ENCODE peak calls at places on chromosomes 11 and 22, in seven cellular contexts. One of them, this sample, is unnamed. For H3K36me3, the result is how much of the 10 kb centered on the place peaks cover.

GRCh38 chr22:46827072-46827780 is 64.8 kb downstream of the TBC1D22A start:
- DNase-seq in tibial artery: no peak
- DNase-seq in uterus: no peak
- DNase-seq in PC-9: no peak
- DNase-seq in colonic mucosa: no peak
- DNase-seq in upper lobe of left lung: no peak
- DNase-seq in tibial nerve: no peak
- DNase-seq in this sample: no peak

GRCh38 chr22:30609260-30610185 is 2.5 kb downstream of the TCN2 start:
- DNase-seq in tibial artery: no peak
- DNase-seq in uterus: peak
- DNase-seq in PC-9: peak
- DNase-seq in colonic mucosa: peak
- DNase-seq in upper lobe of left lung: peak
- DNase-seq in tibial nerve: no peak
- DNase-seq in this sample: peak

GRCh38 chr22:30204742-30205111 is 41.8 kb downstream of the LIF start:
- DNase-seq in tibial artery: peak
- DNase-seq in uterus: peak
- DNase-seq in PC-9: no peak
- DNase-seq in colonic mucosa: no peak
- DNase-seq in upper lobe of left lung: no peak
- DNase-seq in tibial nerve: no peak
- DNase-seq in this sample: no peak

GRCh38 chr11:65649656-65650546 is 12.0 kb downstream of the SIPA1 start:
- DNase-seq in tibial artery: no peak
- DNase-seq in uterus: no peak
- DNase-seq in PC-9: no peak
- DNase-seq in colonic mucosa: no peak
- DNase-seq in upper lobe of left lung: no peak
- DNase-seq in tibial nerve: no peak
- DNase-seq in this sample: peak

GRCh38 chr11:38824573-38824972 is 2226.5 kb upstream of the RAG2 start:
- DNase-seq in tibial artery: no peak
- DNase-seq in uterus: no peak
- DNase-seq in PC-9: no peak
- DNase-seq in colonic mucosa: no peak
- DNase-seq in upper lobe of left lung: no peak
- DNase-seq in tibial nerve: no peak
- DNase-seq in this sample: no peak

GRCh38 chr11:69801513-69802335 is 17.5 kb downstream of the FGF3 start:
- DNase-seq in tibial artery: no peak
- DNase-seq in uterus: no peak
- DNase-seq in PC-9: peak
- DNase-seq in colonic mucosa: peak
- DNase-seq in upper lobe of left lung: no peak
- DNase-seq in tibial nerve: no peak
- DNase-seq in this sample: no peak

GRCh38 chr22:31826443-31826842 is 72.6 kb downstream of the DEPDC5 start:
- DNase-seq in tibial artery: no peak
- DNase-seq in uterus: no peak
- DNase-seq in PC-9: no peak
- DNase-seq in colonic mucosa: no peak
- DNase-seq in upper lobe of left lung: no peak
- DNase-seq in tibial nerve: no peak
- DNase-seq in this sample: no peak

GRCh38 chr11:20154381-20154780 is 5.9 kb downstream of the DBX1 start:
- DNase-seq in tibial artery: no peak
- DNase-seq in uterus: no peak
- DNase-seq in PC-9: no peak
- DNase-seq in colonic mucosa: no peak
- DNase-seq in upper lobe of left lung: no peak
- DNase-seq in tibial nerve: no peak
- DNase-seq in this sample: no peak

GRCh38 chr22:36086629-36087254 is 58.1 kb upstream of the RBFOX2 start:
- DNase-seq in tibial artery: no peak
- DNase-seq in uterus: no peak
- DNase-seq in PC-9: no peak
- DNase-seq in colonic mucosa: no peak
- DNase-seq in upper lobe of left lung: no peak
- DNase-seq in tibial nerve: no peak
- DNase-seq in this sample: no peak

GRCh38 chr11:42631223-42631843 is 680.5 kb upstream of the API5 start:
- DNase-seq in tibial artery: no peak
- DNase-seq in uterus: no peak
- DNase-seq in PC-9: no peak
- DNase-seq in colonic mucosa: no peak
- DNase-seq in upper lobe of left lung: no peak
- DNase-seq in tibial nerve: no peak
- DNase-seq in this sample: no peak

DNA sequence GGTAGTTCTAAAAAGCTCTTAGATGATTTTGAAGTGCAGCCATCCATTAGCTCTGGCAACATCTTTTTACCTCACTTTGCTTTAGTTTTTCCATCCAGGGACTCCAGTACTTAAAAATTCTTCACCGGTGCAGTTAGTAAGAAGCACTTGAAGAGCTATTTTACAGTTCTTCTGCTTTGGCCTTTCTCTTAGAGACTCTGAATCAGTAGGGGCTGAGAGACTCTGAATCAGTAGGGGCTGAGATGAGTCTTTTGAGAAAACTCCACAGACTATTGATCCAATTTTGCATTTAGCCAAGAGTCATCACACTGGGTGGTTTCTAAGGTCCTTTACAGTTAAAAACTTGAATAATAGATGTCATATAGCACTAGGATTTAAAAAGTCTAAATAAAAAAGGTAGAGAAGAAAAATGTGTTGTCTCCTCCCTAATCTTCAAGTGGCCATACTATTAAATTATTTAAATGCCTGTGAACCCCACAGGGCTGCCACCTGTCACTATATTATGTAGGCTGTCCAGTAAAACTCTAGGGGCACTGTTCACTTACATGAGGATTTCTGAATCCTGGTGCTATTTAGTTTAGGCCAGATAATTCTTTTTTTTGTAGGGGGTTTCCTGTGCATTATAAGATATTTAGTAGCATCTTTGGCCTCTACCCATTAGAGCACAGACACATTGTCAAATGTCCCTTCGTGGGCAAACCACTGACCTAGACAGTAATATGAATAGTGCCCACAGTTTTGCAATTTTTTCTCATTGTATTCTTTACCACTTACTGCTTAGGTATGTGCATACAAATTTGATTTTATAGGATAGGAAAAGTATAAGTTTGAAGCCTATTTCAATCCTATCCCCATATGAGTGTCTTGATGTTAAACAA is 26.3 kb upstream of the HIKESHI start:
- DNase-seq in tibial artery: no peak
- DNase-seq in uterus: no peak
- DNase-seq in PC-9: no peak
- DNase-seq in colonic mucosa: no peak
- DNase-seq in upper lobe of left lung: no peak
- DNase-seq in tibial nerve: no peak
- DNase-seq in this sample: no peak
- H3K36me3 ChIP-seq in tibial artery: under half
- H3K36me3 ChIP-seq in uterus: under half
- H3K36me3 ChIP-seq in PC-9: half or more
- H3K36me3 ChIP-seq in colonic mucosa: under half
- H3K36me3 ChIP-seq in upper lobe of left lung: under half
- H3K36me3 ChIP-seq in tibial nerve: under half
- H3K36me3 ChIP-seq in this sample: under half

GRCh38 chr11:12223771-12224536 is 113.6 kb downstream of the MICAL2 start:
- DNase-seq in tibial artery: no peak
- DNase-seq in uterus: no peak
- DNase-seq in PC-9: peak
- DNase-seq in colonic mucosa: peak
- DNase-seq in upper lobe of left lung: peak
- DNase-seq in tibial nerve: no peak
- DNase-seq in this sample: no peak
- H3K36me3 ChIP-seq in tibial artery: half or more
- H3K36me3 ChIP-seq in uterus: under half
- H3K36me3 ChIP-seq in PC-9: under half
- H3K36me3 ChIP-seq in colonic mucosa: under half
- H3K36me3 ChIP-seq in upper lobe of left lung: under half
- H3K36me3 ChIP-seq in tibial nerve: under half
- H3K36me3 ChIP-seq in this sample: under half

GRCh38 chr22:19132153-19132552 is 1.0 kb downstream of the TSSK2 start:
- DNase-seq in tibial artery: no peak
- DNase-seq in uterus: no peak
- DNase-seq in PC-9: no peak
- DNase-seq in colonic mucosa: no peak
- DNase-seq in upper lobe of left lung: no peak
- DNase-seq in tibial nerve: no peak
- DNase-seq in this sample: no peak
- H3K36me3 ChIP-seq in tibial artery: half or more
- H3K36me3 ChIP-seq in uterus: under half
- H3K36me3 ChIP-seq in PC-9: under half
- H3K36me3 ChIP-seq in colonic mucosa: under half
- H3K36me3 ChIP-seq in upper lobe of left lung: half or more
- H3K36me3 ChIP-seq in tibial nerve: under half
- H3K36me3 ChIP-seq in this sample: under half

GRCh38 chr11:122181372-122181771 is 65.4 kb upstream of the BLID start:
- DNase-seq in tibial artery: no peak
- DNase-seq in uterus: no peak
- DNase-seq in PC-9: no peak
- DNase-seq in colonic mucosa: no peak
- DNase-seq in upper lobe of left lung: no peak
- DNase-seq in tibial nerve: no peak
- DNase-seq in this sample: no peak
- H3K36me3 ChIP-seq in tibial artery: under half
- H3K36me3 ChIP-seq in uterus: under half
- H3K36me3 ChIP-seq in PC-9: under half
- H3K36me3 ChIP-seq in colonic mucosa: under half
- H3K36me3 ChIP-seq in upper lobe of left lung: under half
- H3K36me3 ChIP-seq in tibial nerve: under half
- H3K36me3 ChIP-seq in this sample: under half

DNA sequence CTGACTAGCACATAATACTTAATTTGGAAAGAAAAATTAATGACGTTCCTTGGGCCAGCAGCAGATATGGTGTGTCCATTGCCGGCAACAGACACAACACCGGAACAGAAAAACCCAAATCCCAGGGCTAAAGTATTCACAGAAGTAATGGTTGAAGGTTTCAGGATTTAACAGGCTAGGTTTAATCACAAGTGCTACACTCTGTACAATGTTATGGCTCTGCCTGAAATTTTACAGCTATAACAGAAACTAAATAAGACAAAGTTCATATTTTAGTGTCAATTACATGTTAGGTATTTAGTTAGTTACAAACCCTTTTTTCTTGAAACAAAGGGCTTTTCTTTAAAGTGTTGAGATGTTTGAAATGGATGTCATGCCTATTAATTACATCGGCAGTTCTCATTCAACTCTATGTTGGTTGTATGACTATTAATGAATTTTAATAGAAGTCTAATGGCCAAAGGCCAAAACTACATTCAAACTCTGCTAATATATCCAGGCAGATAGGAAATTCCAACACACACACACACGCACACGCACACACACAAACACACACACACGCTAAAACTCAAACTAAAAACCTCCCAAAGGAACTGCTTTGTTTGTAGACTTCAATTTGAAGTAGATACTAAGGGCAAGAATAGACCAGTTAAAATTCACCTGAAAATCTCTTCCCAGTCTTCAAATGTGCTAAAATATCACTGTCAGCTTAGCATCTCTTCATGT is 27.8 kb upstream of the CLNS1A start:
- DNase-seq in tibial artery: no peak
- DNase-seq in uterus: no peak
- DNase-seq in PC-9: no peak
- DNase-seq in colonic mucosa: no peak
- DNase-seq in upper lobe of left lung: no peak
- DNase-seq in tibial nerve: no peak
- DNase-seq in this sample: no peak
- H3K36me3 ChIP-seq in tibial artery: under half
- H3K36me3 ChIP-seq in uterus: under half
- H3K36me3 ChIP-seq in PC-9: under half
- H3K36me3 ChIP-seq in colonic mucosa: under half
- H3K36me3 ChIP-seq in upper lobe of left lung: under half
- H3K36me3 ChIP-seq in tibial nerve: under half
- H3K36me3 ChIP-seq in this sample: half or more

GRCh38 chr11:67052891-67053290 is 3.8 kb upstream of the RHOD start:
- DNase-seq in tibial artery: no peak
- DNase-seq in uterus: no peak
- DNase-seq in PC-9: no peak
- DNase-seq in colonic mucosa: no peak
- DNase-seq in upper lobe of left lung: no peak
- DNase-seq in tibial nerve: no peak
- DNase-seq in this sample: no peak

GRCh38 chr11:67054851-67055523 is 1.7 kb upstream of the RHOD start:
- DNase-seq in tibial artery: no peak
- DNase-seq in uterus: no peak
- DNase-seq in PC-9: peak
- DNase-seq in colonic mucosa: peak
- DNase-seq in upper lobe of left lung: peak
- DNase-seq in tibial nerve: no peak
- DNase-seq in this sample: peak

GRCh38 chr11:67056267-67056639 is 394 bp upstream of the RHOD start:
- DNase-seq in tibial artery: no peak
- DNase-seq in uterus: no peak
- DNase-seq in PC-9: no peak
- DNase-seq in colonic mucosa: no peak
- DNase-seq in upper lobe of left lung: no peak
- DNase-seq in tibial nerve: no peak
- DNase-seq in this sample: no peak

GRCh38 chr11:67055812-67056211 is 835 bp upstream of the RHOD start:
- DNase-seq in tibial artery: no peak
- DNase-seq in uterus: no peak
- DNase-seq in PC-9: peak
- DNase-seq in colonic mucosa: no peak
- DNase-seq in upper lobe of left lung: peak
- DNase-seq in tibial nerve: no peak
- DNase-seq in this sample: no peak

GRCh38 chr11:67053896-67054850 is 2.5 kb upstream of the RHOD start:
- DNase-seq in tibial artery: peak
- DNase-seq in uterus: peak
- DNase-seq in PC-9: peak
- DNase-seq in colonic mucosa: peak
- DNase-seq in upper lobe of left lung: peak
- DNase-seq in tibial nerve: no peak
- DNase-seq in this sample: no peak
- H3K36me3 ChIP-seq in tibial artery: under half
- H3K36me3 ChIP-seq in uterus: under half
- H3K36me3 ChIP-seq in PC-9: under half
- H3K36me3 ChIP-seq in colonic mucosa: under half
- H3K36me3 ChIP-seq in upper lobe of left lung: under half
- H3K36me3 ChIP-seq in tibial nerve: under half
- H3K36me3 ChIP-seq in this sample: under half

GRCh38 chr11:35995872-35996271 is 52.0 kb downstream of the LDLRAD3 start:
- DNase-seq in tibial artery: no peak
- DNase-seq in uterus: no peak
- DNase-seq in PC-9: no peak
- DNase-seq in colonic mucosa: no peak
- DNase-seq in upper lobe of left lung: no peak
- DNase-seq in tibial nerve: no peak
- DNase-seq in this sample: no peak
- H3K36me3 ChIP-seq in tibial artery: under half
- H3K36me3 ChIP-seq in uterus: under half
- H3K36me3 ChIP-seq in PC-9: under half
- H3K36me3 ChIP-seq in colonic mucosa: under half
- H3K36me3 ChIP-seq in upper lobe of left lung: under half
- H3K36me3 ChIP-seq in tibial nerve: under half
- H3K36me3 ChIP-seq in this sample: under half